ENCODE peak calls at places on chromosomes 11 and 22, in five cellular contexts. Q is T-helper 2 cell treated with Interferon-gamma antibody and Interleukin-4, amounts not matched to agents 5 μg/mL and 100 μg/mL, for 36 hours; J is SJCRH30; U is NCI-H1694 treated with DMSO at 0.1 percent for 48 hours; K is SW 1271. W is an unnamed sample.
A peak's percentile ranks its signal among the peaks of the same experiment; 100 is the strongest.

GRCh38 chr22:37492428-37493344 is 6.5 kb upstream of the MFNG start:
- DNase-seq in Q (peak; percentile 27), J (no peak), U (peak; percentile 55), K (peak; percentile 42), W (no peak)

GRCh38 chr11:112811781-112812180 is 149.4 kb upstream of the NCAM1 start:
- DNase-seq in Q (no peak), J (no peak), U (no peak), K (no peak), W (no peak)

GRCh38 chr11:74466916-74467885 is at the start of gene KCNE3:
- DNase-seq in Q (no peak), J (no peak), U (no peak), K (no peak), W (no peak)

GRCh38 chr11:93330446-93330984 is at the start of gene DEUP1:
- DNase-seq in Q (peak; percentile 8), J (no peak), U (no peak), K (no peak), W (no peak)

GRCh38 chr11:116136987-116137674 is 632.9 kb upstream of the CADM1 start:
- DNase-seq in Q (no peak), J (no peak), U (no peak), K (no peak), W (no peak)

GRCh38 chr11:112564228-112564955 is 303.7 kb upstream of the PLET1 start:
- DNase-seq in Q (no peak), J (no peak), U (no peak), K (peak; percentile 27), W (peak; percentile 45)

GRCh38 chr22:43955883-43956286 is 643 bp downstream of the SAMM50 start:
- DNase-seq in Q (no peak), J (no peak), U (no peak), K (no peak), W (no peak)

GRCh38 chr11:71979094-71979493 is 19.6 kb upstream of the IL18BP start:
- DNase-seq in Q (no peak), J (no peak), U (no peak), K (no peak), W (no peak)

GRCh38 chr11:15123849-15124248 is 9.1 kb downstream of the INSC start:
- DNase-seq in Q (no peak), J (no peak), U (no peak), K (peak; percentile 57), W (peak; percentile 14)

GRCh38 chr11:94926698-94927237 is 46.6 kb downstream of the CWC15 start:
- DNase-seq in Q (no peak), J (peak; percentile 72), U (no peak), K (peak; percentile 87), W (no peak)

GRCh38 chr22:27222178-27222577 is 564.8 kb downstream of the MIAT start:
- DNase-seq in Q (no peak), J (no peak), U (no peak), K (no peak), W (no peak)